ENCODE peak calls at places on chromosomes 4 and X, in six cellular contexts. Z is HepG2, W is K562, R is A549, Q is upper lobe of left lung, K is GM12878. I is an unnamed sample.

GRCh38 chrX:116801943-116802342 is 339.2 kb upstream of the CT83 start:
- ATAC-seq in R (no peak), Z (no peak), Q (no peak), K (no peak), W (no peak), I (no peak)

GRCh38 chr4:26139310-26139924 is 181.4 kb upstream of the RBPJ start:
- ATAC-seq in R (no peak), K (peak), Q (no peak), W (no peak), Z (no peak), I (no peak)

GRCh38 chr4:184400891-184401290 is 73.5 kb downstream of the IRF2 start:
- ATAC-seq in K (no peak), Z (no peak), R (no peak), Q (no peak), W (no peak), I (peak)

GRCh38 chr4:106195435-106195950 is 120.5 kb downstream of the TBCK start:
- ATAC-seq in R (no peak), K (no peak), W (no peak), Z (no peak), Q (no peak), I (no peak)

GRCh38 chrX:110123331-110123782 is 120.4 kb downstream of the TMEM164 start:
- ATAC-seq in K (no peak), W (no peak), Q (no peak), R (peak), Z (peak), I (no peak)

GRCh38 chrX:17521871-17522693 is 147.1 kb downstream of the NHS start:
- ATAC-seq in W (no peak), R (peak), Q (no peak), Z (no peak), K (no peak), I (no peak)

GRCh38 chrX:21374994-21375794 is 976 bp downstream of the CNKSR2 start:
- ATAC-seq in K (no peak), R (peak), Z (no peak), Q (peak), W (no peak), I (peak)

GRCh38 chr4:20840648-20841190 is 140.5 kb downstream of the PACRGL start:
- ATAC-seq in K (no peak), Q (peak), Z (no peak), W (no peak), R (no peak), I (no peak)

GRCh38 chr4:186024637-186025320 is 44.2 kb upstream of the TLR3 start:
- ATAC-seq in R (no peak), Z (no peak), K (no peak), W (no peak), Q (no peak), I (no peak)

GRCh38 chrX:140572724-140573123 is 67.9 kb upstream of the SOX3 start:
- ATAC-seq in Z (peak), R (peak), W (no peak), Q (peak), K (peak), I (no peak)

GRCh38 chr4:155794589-155794988 is 35.8 kb downstream of the GUCY1B1 start:
- ATAC-seq in K (no peak), W (no peak), R (no peak), Q (no peak), Z (no peak), I (no peak)

GRCh38 chrX:46587753-46588171 is 14.2 kb downstream of the CHST7 start:
- ATAC-seq in R (peak), Z (no peak), K (peak), W (no peak), Q (no peak), I (no peak)

GRCh38 chr4:173940146-173940545 is 343.3 kb downstream of the FBXO8 start:
- ATAC-seq in K (no peak), Z (no peak), R (no peak), Q (no peak), W (no peak), I (peak)
- TF ChIP-seq EP300 in K (no peak), Z (no peak), R (no peak), Q (no peak), W (no peak), I (no peak)

GRCh38 chr4:133149932-133150642 is 993 bp downstream of the PCDH10 start:
- ATAC-seq in K (no peak), Z (no peak), R (no peak), Q (no peak), W (no peak), I (no peak)
- TF ChIP-seq CTCF in K (no peak), Z (no peak), R (no peak), Q (no peak), W (no peak), I (no peak)

GRCh38 chr4:80611366-80611765 is 275.8 kb downstream of the CFAP299 start:
- ATAC-seq in K (peak), Z (no peak), Q (no peak), R (no peak), W (no peak), I (no peak)

GRCh38 chr4:80614319-80614718 is 278.8 kb downstream of the CFAP299 start:
- ATAC-seq in K (no peak), R (no peak), Z (no peak), W (no peak), Q (no peak), I (no peak)

GRCh38 chr4:80610199-80610598 is 274.7 kb downstream of the CFAP299 start:
- ATAC-seq in R (no peak), K (peak), Q (no peak), Z (no peak), W (no peak), I (no peak)

GRCh38 chr4:80608285-80608980 is 272.9 kb downstream of the CFAP299 start:
- ATAC-seq in Z (no peak), R (no peak), W (no peak), K (no peak), Q (no peak), I (no peak)

DNA sequence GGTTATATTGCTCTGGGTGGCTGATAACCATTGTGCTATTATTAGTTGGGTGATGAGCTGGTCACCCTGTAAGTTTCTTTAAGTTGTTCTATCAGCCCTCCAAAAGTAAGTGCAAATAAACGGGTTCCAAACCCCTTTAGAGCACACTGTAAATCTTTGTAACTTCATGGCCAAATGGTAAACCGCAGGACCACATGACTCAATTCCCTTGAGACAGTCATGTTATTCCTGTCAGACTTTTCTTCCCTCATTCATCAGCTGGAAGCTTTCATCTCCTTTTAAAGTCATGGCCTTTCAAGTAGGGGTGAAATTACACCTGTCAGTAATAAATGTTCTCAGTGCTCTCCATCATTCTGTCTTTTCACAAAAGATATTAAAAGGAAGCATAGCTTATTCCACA is 275.3 kb downstream of the CFAP299 start:
- ATAC-seq in W (no peak), Q (no peak), R (no peak), Z (no peak), K (peak), I (no peak)
- TF ChIP-seq EP300 in W (no peak), Q (no peak), R (no peak), Z (no peak), K (peak), I (no peak)

GRCh38 chrX:34578237-34578636 is 78.8 kb downstream of the TMEM47 start:
- ATAC-seq in K (no peak), W (no peak), Z (no peak), Q (no peak), R (no peak), I (no peak)
- TF ChIP-seq CTCF in K (peak), W (no peak), Z (no peak), Q (no peak), R (peak), I (peak)

GRCh38 chr4:37767546-37767945 is 58.9 kb upstream of the PGM2 start:
- ATAC-seq in Q (peak), K (no peak), R (no peak), Z (no peak), W (no peak), I (no peak)

GRCh38 chr4:37767019-37767418 is 59.5 kb upstream of the PGM2 start:
- ATAC-seq in W (no peak), K (no peak), Q (no peak), Z (no peak), R (no peak), I (no peak)

GRCh38 chr4:37769590-37769989 is 56.9 kb upstream of the PGM2 start:
- ATAC-seq in Q (no peak), R (no peak), Z (no peak), K (no peak), W (no peak), I (no peak)

GRCh38 chr4:37770016-37770415 is 56.5 kb upstream of the PGM2 start:
- ATAC-seq in Q (no peak), W (no peak), Z (no peak), R (no peak), K (no peak), I (no peak)

GRCh38 chr4:37771771-37772170 is 54.7 kb upstream of the PGM2 start:
- ATAC-seq in Q (no peak), W (no peak), R (no peak), K (no peak), Z (no peak), I (no peak)
- TF ChIP-seq EP300 in Q (no peak), W (no peak), R (no peak), K (no peak), Z (no peak), I (no peak)

I was measured in gastroesophageal sphincter.